ENCODE peak calls at places on chromosomes 1 and 21, in seven cellular contexts. X is foreskin keratinocyte, Q is AG04450, M is stomach, E is astrocyte of the cerebellum, Z is kidney epithelial cell, W is GM12864. B is an unnamed sample.

GRCh38 chr1:115239148-115239820 is 98.8 kb downstream of the NGF start:
- DNase-seq in X (peak; percentile 56), Q (peak; percentile 32), M (no peak), E (no peak), Z (no peak), W (no peak), B (no peak)

GRCh38 chr1:172497230-172497629 is 35.7 kb upstream of the SUCO start:
- DNase-seq in X (peak; percentile 28), Q (no peak), M (no peak), E (peak; percentile 16), Z (peak; percentile 31), W (no peak), B (peak; percentile 21)

GRCh38 chr1:220776254-220776653 is 10.5 kb upstream of the MTARC1 start:
- DNase-seq in X (no peak), Q (no peak), M (no peak), E (no peak), Z (no peak), W (no peak), B (no peak)

GRCh38 chr21:36734367-36735200 is 35.7 kb downstream of the SIM2 start:
- DNase-seq in X (no peak), Q (no peak), M (peak; percentile 14), E (no peak), Z (no peak), W (no peak), B (no peak)

GRCh38 chr1:10063878-10064277 is 31.1 kb downstream of the UBE4B start:
- DNase-seq in X (peak; percentile 99), Q (no peak), M (no peak), E (no peak), Z (no peak), W (no peak), B (peak; percentile 4)

GRCh38 chr1:151681921-151682320 is 34.7 kb downstream of the CELF3 start:
- DNase-seq in X (no peak), Q (no peak), M (no peak), E (no peak), Z (no peak), W (no peak), B (no peak)

GRCh38 chr1:226649780-226650179 is 89.3 kb downstream of the ITPKB start:
- DNase-seq in X (no peak), Q (no peak), M (no peak), E (no peak), Z (no peak), W (no peak), B (peak; percentile 42)

GRCh38 chr1:53697671-53698380 is 41.1 kb downstream of the GLIS1 start:
- DNase-seq in X (no peak), Q (no peak), M (no peak), E (no peak), Z (no peak), W (no peak), B (no peak)

GRCh38 chr1:232142403-232143314 is 487.3 kb downstream of the SIPA1L2 start:
- DNase-seq in X (peak; percentile 92), Q (peak; percentile 27), M (no peak), E (peak; percentile 89), Z (no peak), W (no peak), B (no peak)

GRCh38 chr1:82706741-82707140 is 906.0 kb downstream of the ADGRL2 start:
- DNase-seq in X (peak; percentile 18), Q (no peak), M (no peak), E (no peak), Z (no peak), W (no peak), B (no peak)

GRCh38 chr1:103267893-103268292 is 159.6 kb upstream of the COL11A1 start:
- DNase-seq in X (no peak), Q (no peak), M (no peak), E (no peak), Z (no peak), W (no peak), B (no peak)

GRCh38 chr1:97145321-97145956 is 423.9 kb downstream of the PTBP2 start:
- DNase-seq in X (peak; percentile 32), Q (no peak), M (no peak), E (peak; percentile 94), Z (no peak), W (no peak), B (no peak)

GRCh38 chr1:229363723-229364122 is 20.9 kb upstream of the CCSAP start:
- DNase-seq in X (no peak), Q (no peak), M (no peak), E (no peak), Z (no peak), W (no peak), B (no peak)

GRCh38 chr1:8985915-8986813 is 40.1 kb downstream of the SLC2A7 start:
- DNase-seq in X (peak; percentile 97), Q (peak; percentile 81), M (peak; percentile 88), E (peak; percentile 94), Z (peak; percentile 63), W (no peak), B (no peak)

GRCh38 chr1:188027613-188028012 is 1198.9 kb downstream of the PLA2G4A start:
- DNase-seq in X (peak; percentile 94), Q (peak; percentile 69), M (no peak), E (peak; percentile 83), Z (peak; percentile 94), W (no peak), B (no peak)

GRCh38 chr21:31370893-31371652 is 27.0 kb upstream of the TIAM1 start:
- DNase-seq in X (no peak), Q (no peak), M (no peak), E (peak; percentile 34), Z (no peak), W (no peak), B (no peak)

GRCh38 chr1:206589206-206589605 is 23.1 kb downstream of the EIF2D start:
- DNase-seq in X (peak; percentile 65), Q (peak; percentile 92), M (no peak), E (peak; percentile 60), Z (peak; percentile 84), W (no peak), B (no peak)

GRCh38 chr1:227793948-227794812 is 21.3 kb upstream of the PRSS38 start:
- DNase-seq in X (no peak), Q (peak; percentile 85), M (no peak), E (peak; percentile 86), Z (no peak), W (no peak), B (no peak)

GRCh38 chr1:234683856-234684632 is 74.1 kb upstream of the IRF2BP2 start:
- DNase-seq in X (peak; percentile 66), Q (no peak), M (peak; percentile 68), E (no peak), Z (peak; percentile 49), W (no peak), B (no peak)

GRCh38 chr1:86259390-86259789 is 102.8 kb upstream of the COL24A1 start:
- DNase-seq in X (peak; percentile 34), Q (no peak), M (no peak), E (no peak), Z (no peak), W (no peak), B (no peak)

GRCh38 chr1:8439015-8439702 is 121.2 kb downstream of the SLC45A1 start:
- DNase-seq in X (no peak), Q (peak; percentile 62), M (peak; percentile 76), E (peak; percentile 80), Z (peak; percentile 60), W (no peak), B (peak; percentile 79)

GRCh38 chr1:2534315-2534714 is 4.3 kb upstream of the HES5 start:
- DNase-seq in X (no peak), Q (no peak), M (no peak), E (no peak), Z (no peak), W (no peak), B (no peak)

GRCh38 chr1:51088474-51088873 is 13.6 kb upstream of the C1orf185 start:
- DNase-seq in X (no peak), Q (no peak), M (no peak), E (no peak), Z (no peak), W (no peak), B (no peak)

GRCh38 chr1:51086496-51087271 is 15.3 kb upstream of the C1orf185 start:
- DNase-seq in X (no peak), Q (no peak), M (no peak), E (no peak), Z (no peak), W (no peak), B (no peak)
- TF ChIP-seq CTCF in X (no peak), Q (no peak), M (no peak), E (no peak), Z (no peak), W (no peak), B (no peak)

GRCh38 chr1:155507960-155508359 is 54.6 kb downstream of the ASH1L start:
- DNase-seq in X (no peak), Q (no peak), M (no peak), E (no peak), Z (no peak), W (no peak), B (no peak)

GRCh38 chr1:155509064-155509463 is 53.5 kb downstream of the ASH1L start:
- DNase-seq in X (no peak), Q (no peak), M (no peak), E (no peak), Z (no peak), W (no peak), B (no peak)

GRCh38 chr1:155499263-155499662 is 63.3 kb downstream of the ASH1L start:
- DNase-seq in X (peak; percentile 7), Q (no peak), M (no peak), E (no peak), Z (no peak), W (no peak), B (no peak)

GRCh38 chr1:155499953-155500621 is 62.5 kb downstream of the ASH1L start:
- DNase-seq in X (peak; percentile 7), Q (no peak), M (no peak), E (peak; percentile 29), Z (no peak), W (peak; percentile 43), B (no peak)

GRCh38 chr1:155504207-155504606 is 58.4 kb downstream of the ASH1L start:
- DNase-seq in X (peak; percentile 18), Q (no peak), M (no peak), E (no peak), Z (peak; percentile 7), W (no peak), B (no peak)
- TF ChIP-seq CTCF in X (peak; percentile 66), Q (peak; percentile 46), M (peak; percentile 14), E (peak; percentile 39), Z (peak; percentile 35), W (peak; percentile 35), B (no peak)

GRCh38 chr1:198794498-198794897 is 155.7 kb downstream of the PTPRC start:
- DNase-seq in X (peak; percentile 62), Q (peak; percentile 39), M (no peak), E (no peak), Z (no peak), W (no peak), B (no peak)

GRCh38 chr1:198788561-198789064 is 149.8 kb downstream of the PTPRC start:
- DNase-seq in X (no peak), Q (no peak), M (no peak), E (no peak), Z (no peak), W (no peak), B (peak; percentile 57)
- TF ChIP-seq CTCF in X (peak; percentile 37), Q (peak; percentile 24), M (no peak), E (peak; percentile 29), Z (peak; percentile 21), W (no peak), B (no peak)

DNA sequence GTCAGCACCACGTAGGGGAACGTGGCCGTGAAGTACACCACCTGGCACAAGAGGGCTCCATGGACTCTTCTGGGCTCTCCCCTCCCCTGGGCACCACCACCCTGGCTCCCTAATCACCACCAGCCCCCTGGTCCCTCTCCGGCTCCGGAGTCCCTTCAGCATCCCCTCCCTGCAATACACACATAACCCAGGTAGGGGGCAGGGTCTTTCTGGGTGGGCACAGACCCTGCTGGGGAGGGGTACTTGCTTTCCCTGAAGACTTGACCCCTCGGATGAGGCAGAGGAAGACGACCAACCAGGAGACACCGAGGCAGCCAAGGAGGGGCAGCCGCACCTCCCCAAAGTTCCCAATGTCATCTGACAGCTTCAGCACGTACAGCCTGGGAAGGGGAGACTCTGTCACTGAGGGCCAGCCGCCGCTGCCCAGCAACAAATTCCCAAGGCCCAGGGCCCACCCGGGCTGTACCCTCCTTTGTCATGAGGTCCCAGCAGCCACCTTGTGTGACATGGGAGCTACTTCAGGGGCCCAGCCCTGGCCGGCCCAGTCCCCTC is 11.3 kb downstream of the CCDC24 start:
- DNase-seq in X (no peak), Q (no peak), M (no peak), E (no peak), Z (no peak), W (no peak), B (no peak)
- TF ChIP-seq CTCF in X (no peak), Q (peak; percentile 24), M (no peak), E (peak; percentile 36), Z (peak; percentile 32), W (peak; percentile 29), B (peak; percentile 57)

B was measured in endothelial cell.